ENCODE peak calls at places on chromosomes 16 and 17, in ten cellular contexts. One of them, this sample, is unnamed.

GRCh38 chr17:78414178-78415162 is 36.0 kb downstream of the PGS1 start:
- DNase-seq in NCI-H2081: no peak
- DNase-seq in neural progenitor cell: no peak
- DNase-seq in HAP-1: no peak
- DNase-seq in neural crest cell: no peak
- DNase-seq in neuronal stem cell: no peak
- DNase-seq in mucosa of gallbladder: no peak
- DNase-seq in body of pancreas: no peak
- DNase-seq in SHP77: no peak
- DNase-seq in activated CD4-positive, alpha-beta memory T cell treated with anti-CD3 and anti-CD28 coated beads, Interleukin-2, amount 10 ng/mL, durations not matched to agents 7 days and 5 days: peak; percentile 73
- DNase-seq in this sample: no peak

GRCh38 chr16:72501739-72502653 is 330.0 kb upstream of the PMFBP1 start:
- DNase-seq in neural crest cell: peak; percentile 55
- DNase-seq in HAP-1: peak; percentile 79
- DNase-seq in NCI-H2081: peak; percentile 59
- DNase-seq in neuronal stem cell: peak; percentile 65
- DNase-seq in SHP77: peak; percentile 66
- DNase-seq in neural progenitor cell: peak; percentile 75
- DNase-seq in mucosa of gallbladder: peak; percentile 50
- DNase-seq in activated CD4-positive, alpha-beta memory T cell treated with anti-CD3 and anti-CD28 coated beads, Interleukin-2, amount 10 ng/mL, durations not matched to agents 7 days and 5 days: peak; percentile 39
- DNase-seq in body of pancreas: peak; percentile 21
- DNase-seq in this sample: peak; percentile 57

GRCh38 chr17:61833536-61834203 is 29.7 kb downstream of the BRIP1 start:
- DNase-seq in neural crest cell: no peak
- DNase-seq in mucosa of gallbladder: no peak
- DNase-seq in neural progenitor cell: no peak
- DNase-seq in activated CD4-positive, alpha-beta memory T cell treated with anti-CD3 and anti-CD28 coated beads, Interleukin-2, amount 10 ng/mL, durations not matched to agents 7 days and 5 days: no peak
- DNase-seq in SHP77: no peak
- DNase-seq in neuronal stem cell: no peak
- DNase-seq in NCI-H2081: no peak
- DNase-seq in body of pancreas: no peak
- DNase-seq in HAP-1: peak; percentile 24
- DNase-seq in this sample: peak; percentile 7

GRCh38 chr17:66210208-66210574 is 18.3 kb upstream of the CEP112 start:
- DNase-seq in activated CD4-positive, alpha-beta memory T cell treated with anti-CD3 and anti-CD28 coated beads, Interleukin-2, amount 10 ng/mL, durations not matched to agents 7 days and 5 days: no peak
- DNase-seq in neural crest cell: no peak
- DNase-seq in NCI-H2081: no peak
- DNase-seq in neural progenitor cell: no peak
- DNase-seq in neuronal stem cell: no peak
- DNase-seq in HAP-1: no peak
- DNase-seq in SHP77: no peak
- DNase-seq in body of pancreas: no peak
- DNase-seq in mucosa of gallbladder: no peak
- DNase-seq in this sample: no peak

GRCh38 chr16:11087691-11088431 is 143.5 kb downstream of the CLEC16A start:
- DNase-seq in neuronal stem cell: no peak
- DNase-seq in neural crest cell: no peak
- DNase-seq in neural progenitor cell: no peak
- DNase-seq in mucosa of gallbladder: no peak
- DNase-seq in NCI-H2081: no peak
- DNase-seq in activated CD4-positive, alpha-beta memory T cell treated with anti-CD3 and anti-CD28 coated beads, Interleukin-2, amount 10 ng/mL, durations not matched to agents 7 days and 5 days: peak; percentile 52
- DNase-seq in SHP77: no peak
- DNase-seq in body of pancreas: no peak
- DNase-seq in HAP-1: no peak
- DNase-seq in this sample: no peak

GRCh38 chr17:81520021-81520894 is 7.7 kb upstream of the ACTG1 start:
- DNase-seq in neural crest cell: no peak
- DNase-seq in HAP-1: no peak
- DNase-seq in activated CD4-positive, alpha-beta memory T cell treated with anti-CD3 and anti-CD28 coated beads, Interleukin-2, amount 10 ng/mL, durations not matched to agents 7 days and 5 days: no peak
- DNase-seq in SHP77: no peak
- DNase-seq in neural progenitor cell: peak; percentile 7
- DNase-seq in neuronal stem cell: no peak
- DNase-seq in mucosa of gallbladder: no peak
- DNase-seq in NCI-H2081: no peak
- DNase-seq in body of pancreas: peak; percentile 31
- DNase-seq in this sample: no peak

GRCh38 chr17:75130059-75130631 is 1.4 kb downstream of the NT5C start:
- DNase-seq in NCI-H2081: no peak
- DNase-seq in body of pancreas: no peak
- DNase-seq in neuronal stem cell: no peak
- DNase-seq in neural crest cell: no peak
- DNase-seq in mucosa of gallbladder: no peak
- DNase-seq in activated CD4-positive, alpha-beta memory T cell treated with anti-CD3 and anti-CD28 coated beads, Interleukin-2, amount 10 ng/mL, durations not matched to agents 7 days and 5 days: no peak
- DNase-seq in neural progenitor cell: no peak
- DNase-seq in SHP77: no peak
- DNase-seq in HAP-1: no peak
- DNase-seq in this sample: no peak

GRCh38 chr16:83552193-83552592 is 255.6 kb upstream of the HSBP1 start:
- DNase-seq in neuronal stem cell: no peak
- DNase-seq in activated CD4-positive, alpha-beta memory T cell treated with anti-CD3 and anti-CD28 coated beads, Interleukin-2, amount 10 ng/mL, durations not matched to agents 7 days and 5 days: no peak
- DNase-seq in NCI-H2081: no peak
- DNase-seq in HAP-1: no peak
- DNase-seq in neural progenitor cell: no peak
- DNase-seq in neural crest cell: no peak
- DNase-seq in body of pancreas: no peak
- DNase-seq in mucosa of gallbladder: no peak
- DNase-seq in SHP77: no peak
- DNase-seq in this sample: no peak

GRCh38 chr16:55169780-55170179 is 154.2 kb upstream of the IRX6 start:
- DNase-seq in activated CD4-positive, alpha-beta memory T cell treated with anti-CD3 and anti-CD28 coated beads, Interleukin-2, amount 10 ng/mL, durations not matched to agents 7 days and 5 days: no peak
- DNase-seq in SHP77: no peak
- DNase-seq in mucosa of gallbladder: no peak
- DNase-seq in neuronal stem cell: no peak
- DNase-seq in body of pancreas: no peak
- DNase-seq in neural progenitor cell: no peak
- DNase-seq in NCI-H2081: no peak
- DNase-seq in HAP-1: no peak
- DNase-seq in neural crest cell: no peak
- DNase-seq in this sample: no peak

GRCh38 chr16:4506450-4506849 is 30.3 kb downstream of the HMOX2 start:
- DNase-seq in neural progenitor cell: peak; percentile 85
- DNase-seq in NCI-H2081: peak; percentile 50
- DNase-seq in HAP-1: peak; percentile 66
- DNase-seq in activated CD4-positive, alpha-beta memory T cell treated with anti-CD3 and anti-CD28 coated beads, Interleukin-2, amount 10 ng/mL, durations not matched to agents 7 days and 5 days: peak; percentile 71
- DNase-seq in body of pancreas: peak; percentile 79
- DNase-seq in mucosa of gallbladder: peak; percentile 73
- DNase-seq in neural crest cell: peak; percentile 44
- DNase-seq in SHP77: peak; percentile 59
- DNase-seq in neuronal stem cell: peak; percentile 49
- DNase-seq in this sample: no peak

GRCh38 chr17:35214631-35215273 is 20.6 kb upstream of the SLC35G3 start:
- DNase-seq in SHP77: no peak
- DNase-seq in mucosa of gallbladder: no peak
- DNase-seq in activated CD4-positive, alpha-beta memory T cell treated with anti-CD3 and anti-CD28 coated beads, Interleukin-2, amount 10 ng/mL, durations not matched to agents 7 days and 5 days: peak; percentile 48
- DNase-seq in body of pancreas: no peak
- DNase-seq in NCI-H2081: no peak
- DNase-seq in neural crest cell: no peak
- DNase-seq in neuronal stem cell: no peak
- DNase-seq in HAP-1: no peak
- DNase-seq in neural progenitor cell: no peak
- DNase-seq in this sample: no peak

GRCh38 chr17:41654134-41654907 is 29.9 kb upstream of the KRT17 start:
- DNase-seq in HAP-1: no peak
- DNase-seq in SHP77: no peak
- DNase-seq in neural progenitor cell: no peak
- DNase-seq in activated CD4-positive, alpha-beta memory T cell treated with anti-CD3 and anti-CD28 coated beads, Interleukin-2, amount 10 ng/mL, durations not matched to agents 7 days and 5 days: no peak
- DNase-seq in body of pancreas: peak; percentile 79
- DNase-seq in NCI-H2081: no peak
- DNase-seq in neuronal stem cell: no peak
- DNase-seq in mucosa of gallbladder: peak; percentile 90
- DNase-seq in neural crest cell: no peak
- DNase-seq in this sample: no peak

GRCh38 chr17:80195671-80196529 is 24.2 kb downstream of the SGSH start:
- DNase-seq in activated CD4-positive, alpha-beta memory T cell treated with anti-CD3 and anti-CD28 coated beads, Interleukin-2, amount 10 ng/mL, durations not matched to agents 7 days and 5 days: peak; percentile 60
- DNase-seq in mucosa of gallbladder: no peak
- DNase-seq in HAP-1: peak; percentile 45
- DNase-seq in SHP77: no peak
- DNase-seq in body of pancreas: no peak
- DNase-seq in neural crest cell: no peak
- DNase-seq in neuronal stem cell: no peak
- DNase-seq in NCI-H2081: no peak
- DNase-seq in neural progenitor cell: peak; percentile 59
- DNase-seq in this sample: no peak

GRCh38 chr17:78131172-78132085 is 858 bp downstream of the TMC8 start:
- DNase-seq in HAP-1: no peak
- DNase-seq in neuronal stem cell: no peak
- DNase-seq in SHP77: no peak
- DNase-seq in neural progenitor cell: peak; percentile 42
- DNase-seq in mucosa of gallbladder: no peak
- DNase-seq in neural crest cell: no peak
- DNase-seq in activated CD4-positive, alpha-beta memory T cell treated with anti-CD3 and anti-CD28 coated beads, Interleukin-2, amount 10 ng/mL, durations not matched to agents 7 days and 5 days: peak; percentile 54
- DNase-seq in NCI-H2081: no peak
- DNase-seq in body of pancreas: no peak
- DNase-seq in this sample: no peak

GRCh38 chr16:57113042-57113453 is 20.7 kb downstream of the CPNE2 start:
- DNase-seq in SHP77: no peak
- DNase-seq in activated CD4-positive, alpha-beta memory T cell treated with anti-CD3 and anti-CD28 coated beads, Interleukin-2, amount 10 ng/mL, durations not matched to agents 7 days and 5 days: no peak
- DNase-seq in body of pancreas: no peak
- DNase-seq in neural progenitor cell: no peak
- DNase-seq in HAP-1: no peak
- DNase-seq in mucosa of gallbladder: no peak
- DNase-seq in neural crest cell: no peak
- DNase-seq in neuronal stem cell: no peak
- DNase-seq in NCI-H2081: no peak
- DNase-seq in this sample: no peak

GRCh38 chr17:78940708-78941107 is 15.5 kb upstream of the TIMP2 start:
- DNase-seq in activated CD4-positive, alpha-beta memory T cell treated with anti-CD3 and anti-CD28 coated beads, Interleukin-2, amount 10 ng/mL, durations not matched to agents 7 days and 5 days: no peak
- DNase-seq in body of pancreas: no peak
- DNase-seq in neural crest cell: no peak
- DNase-seq in neuronal stem cell: no peak
- DNase-seq in NCI-H2081: no peak
- DNase-seq in HAP-1: no peak
- DNase-seq in mucosa of gallbladder: no peak
- DNase-seq in SHP77: peak; percentile 99
- DNase-seq in neural progenitor cell: peak; percentile 23
- DNase-seq in this sample: no peak

GRCh38 chr17:81543756-81544155 is 8.4 kb downstream of the FAAP100 start:
- DNase-seq in SHP77: no peak
- DNase-seq in activated CD4-positive, alpha-beta memory T cell treated with anti-CD3 and anti-CD28 coated beads, Interleukin-2, amount 10 ng/mL, durations not matched to agents 7 days and 5 days: no peak
- DNase-seq in neural progenitor cell: no peak
- DNase-seq in mucosa of gallbladder: no peak
- DNase-seq in HAP-1: no peak
- DNase-seq in NCI-H2081: no peak
- DNase-seq in body of pancreas: no peak
- DNase-seq in neural crest cell: no peak
- DNase-seq in neuronal stem cell: no peak
- DNase-seq in this sample: no peak

GRCh38 chr16:54466233-54466632 is 179.6 kb upstream of the IRX3 start:
- DNase-seq in neural crest cell: no peak
- DNase-seq in neural progenitor cell: no peak
- DNase-seq in SHP77: peak; percentile 77
- DNase-seq in HAP-1: no peak
- DNase-seq in activated CD4-positive, alpha-beta memory T cell treated with anti-CD3 and anti-CD28 coated beads, Interleukin-2, amount 10 ng/mL, durations not matched to agents 7 days and 5 days: no peak
- DNase-seq in mucosa of gallbladder: no peak
- DNase-seq in NCI-H2081: peak; percentile 63
- DNase-seq in body of pancreas: no peak
- DNase-seq in neuronal stem cell: no peak
- DNase-seq in this sample: no peak

GRCh38 chr16:79776243-79776884 is 175.8 kb upstream of the MAF start:
- DNase-seq in activated CD4-positive, alpha-beta memory T cell treated with anti-CD3 and anti-CD28 coated beads, Interleukin-2, amount 10 ng/mL, durations not matched to agents 7 days and 5 days: no peak
- DNase-seq in HAP-1: no peak
- DNase-seq in neuronal stem cell: no peak
- DNase-seq in NCI-H2081: no peak
- DNase-seq in neural progenitor cell: peak; percentile 37
- DNase-seq in body of pancreas: peak; percentile 23
- DNase-seq in SHP77: no peak
- DNase-seq in neural crest cell: no peak
- DNase-seq in mucosa of gallbladder: peak; percentile 55
- DNase-seq in this sample: no peak

GRCh38 chr17:82424001-82424862 is 5.8 kb upstream of the OGFOD3 start:
- DNase-seq in HAP-1: peak; percentile 73
- DNase-seq in neural crest cell: peak; percentile 47
- DNase-seq in mucosa of gallbladder: no peak
- DNase-seq in activated CD4-positive, alpha-beta memory T cell treated with anti-CD3 and anti-CD28 coated beads, Interleukin-2, amount 10 ng/mL, durations not matched to agents 7 days and 5 days: peak; percentile 72
- DNase-seq in body of pancreas: no peak
- DNase-seq in SHP77: peak; percentile 53
- DNase-seq in NCI-H2081: no peak
- DNase-seq in neuronal stem cell: peak; percentile 30
- DNase-seq in neural progenitor cell: peak; percentile 74
- DNase-seq in this sample: no peak

GRCh38 chr17:81154961-81155360 is 10.3 kb upstream of the PVALEF start:
- DNase-seq in neural progenitor cell: no peak
- DNase-seq in NCI-H2081: no peak
- DNase-seq in neural crest cell: no peak
- DNase-seq in mucosa of gallbladder: no peak
- DNase-seq in HAP-1: no peak
- DNase-seq in SHP77: no peak
- DNase-seq in neuronal stem cell: no peak
- DNase-seq in body of pancreas: no peak
- DNase-seq in activated CD4-positive, alpha-beta memory T cell treated with anti-CD3 and anti-CD28 coated beads, Interleukin-2, amount 10 ng/mL, durations not matched to agents 7 days and 5 days: no peak
- DNase-seq in this sample: no peak

GRCh38 chr17:550041-550398 is 164.6 kb downstream of the VPS53 start:
- DNase-seq in HAP-1: no peak
- DNase-seq in SHP77: no peak
- DNase-seq in neural progenitor cell: no peak
- DNase-seq in neuronal stem cell: no peak
- DNase-seq in body of pancreas: no peak
- DNase-seq in mucosa of gallbladder: no peak
- DNase-seq in activated CD4-positive, alpha-beta memory T cell treated with anti-CD3 and anti-CD28 coated beads, Interleukin-2, amount 10 ng/mL, durations not matched to agents 7 days and 5 days: no peak
- DNase-seq in NCI-H2081: no peak
- DNase-seq in neural crest cell: no peak
- DNase-seq in this sample: no peak

GRCh38 chr16:19833176-19833575 is 51.5 kb downstream of the GPRC5B start:
- DNase-seq in neural crest cell: no peak
- DNase-seq in mucosa of gallbladder: no peak
- DNase-seq in HAP-1: no peak
- DNase-seq in NCI-H2081: no peak
- DNase-seq in SHP77: no peak
- DNase-seq in neural progenitor cell: no peak
- DNase-seq in activated CD4-positive, alpha-beta memory T cell treated with anti-CD3 and anti-CD28 coated beads, Interleukin-2, amount 10 ng/mL, durations not matched to agents 7 days and 5 days: no peak
- DNase-seq in body of pancreas: no peak
- DNase-seq in neuronal stem cell: no peak
- DNase-seq in this sample: no peak

GRCh38 chr17:1147664-1148063 is 32.1 kb downstream of the ABR start:
- DNase-seq in SHP77: peak; percentile 92
- DNase-seq in neuronal stem cell: peak; percentile 42
- DNase-seq in neural crest cell: peak; percentile 56
- DNase-seq in HAP-1: peak; percentile 91
- DNase-seq in mucosa of gallbladder: peak; percentile 78
- DNase-seq in activated CD4-positive, alpha-beta memory T cell treated with anti-CD3 and anti-CD28 coated beads, Interleukin-2, amount 10 ng/mL, durations not matched to agents 7 days and 5 days: no peak
- DNase-seq in body of pancreas: peak; percentile 59
- DNase-seq in NCI-H2081: peak; percentile 63
- DNase-seq in neural progenitor cell: peak; percentile 78
- DNase-seq in this sample: no peak

GRCh38 chr17:78962345-78962983 is 17.3 kb downstream of the LGALS3BP start:
- DNase-seq in neural progenitor cell: no peak
- DNase-seq in HAP-1: no peak
- DNase-seq in neuronal stem cell: no peak
- DNase-seq in activated CD4-positive, alpha-beta memory T cell treated with anti-CD3 and anti-CD28 coated beads, Interleukin-2, amount 10 ng/mL, durations not matched to agents 7 days and 5 days: no peak
- DNase-seq in mucosa of gallbladder: peak; percentile 34
- DNase-seq in SHP77: no peak
- DNase-seq in body of pancreas: no peak
- DNase-seq in NCI-H2081: no peak
- DNase-seq in neural crest cell: no peak
- DNase-seq in this sample: no peak

GRCh38 chr16:22694887-22695382 is 119.0 kb upstream of the HS3ST2 start:
- DNase-seq in SHP77: no peak
- DNase-seq in neuronal stem cell: no peak
- DNase-seq in activated CD4-positive, alpha-beta memory T cell treated with anti-CD3 and anti-CD28 coated beads, Interleukin-2, amount 10 ng/mL, durations not matched to agents 7 days and 5 days: no peak
- DNase-seq in mucosa of gallbladder: peak; percentile 42
- DNase-seq in neural progenitor cell: no peak
- DNase-seq in neural crest cell: no peak
- DNase-seq in body of pancreas: no peak
- DNase-seq in HAP-1: no peak
- DNase-seq in NCI-H2081: no peak
- DNase-seq in this sample: no peak

GRCh38 chr17:1820518-1821252 is 9.0 kb downstream of the SMYD4 start:
- DNase-seq in NCI-H2081: no peak
- DNase-seq in neural crest cell: no peak
- DNase-seq in HAP-1: no peak
- DNase-seq in neuronal stem cell: no peak
- DNase-seq in body of pancreas: no peak
- DNase-seq in activated CD4-positive, alpha-beta memory T cell treated with anti-CD3 and anti-CD28 coated beads, Interleukin-2, amount 10 ng/mL, durations not matched to agents 7 days and 5 days: no peak
- DNase-seq in SHP77: no peak
- DNase-seq in neural progenitor cell: peak; percentile 7
- DNase-seq in mucosa of gallbladder: no peak
- DNase-seq in this sample: no peak

GRCh38 chr17:6525731-6526130 is 30.6 kb downstream of the PITPNM3 start:
- DNase-seq in mucosa of gallbladder: no peak
- DNase-seq in neural progenitor cell: no peak
- DNase-seq in activated CD4-positive, alpha-beta memory T cell treated with anti-CD3 and anti-CD28 coated beads, Interleukin-2, amount 10 ng/mL, durations not matched to agents 7 days and 5 days: no peak
- DNase-seq in NCI-H2081: no peak
- DNase-seq in neuronal stem cell: no peak
- DNase-seq in HAP-1: no peak
- DNase-seq in body of pancreas: no peak
- DNase-seq in SHP77: no peak
- DNase-seq in neural crest cell: no peak
- DNase-seq in this sample: no peak

This sample was measured in glomerular endothelial cell.